ENCODE peak calls at places on chromosomes 13 and 19, in four cellular contexts. Z, O, Q and W are unnamed samples.
A peak's percentile ranks its signal among the peaks of the same experiment; 100 is the strongest.

GRCh38 chr13:27624071-27624470 is 2.4 kb downstream of the POLR1D start:
- DNase-seq in Z (no peak), O (no peak), Q (no peak), W (no peak)

GRCh38 chr19:14479985-14480694 is 5.0 kb upstream of the PTGER1 start:
- DNase-seq in Z (peak; percentile 96), O (peak; percentile 70), Q (peak; percentile 95), W (no peak)

GRCh38 chr19:18167975-18168645 is 5.5 kb upstream of the IFI30 start:
- DNase-seq in Z (peak; percentile 94), O (peak; percentile 54), Q (peak; percentile 94), W (no peak)

GRCh38 chr13:26460652-26461051 is 96.8 kb upstream of the WASF3 start:
- DNase-seq in Z (no peak), O (no peak), Q (no peak), W (peak; percentile 92)

GRCh38 chr13:64369121-64369520 is 2861.0 kb downstream of the PCDH9 start:
- DNase-seq in Z (no peak), O (no peak), Q (no peak), W (no peak)

GRCh38 chr19:53004242-53004641 is 9.5 kb upstream of the ERVV-1 start:
- DNase-seq in Z (no peak), O (no peak), Q (no peak), W (no peak)

GRCh38 chr19:7868326-7868670 is 5.9 kb downstream of the PRR36 start:
- DNase-seq in Z (no peak), O (no peak), Q (no peak), W (peak; percentile 49)

GRCh38 chr19:39997595-39998216 is 846 bp downstream of the ZNF546 start:
- DNase-seq in Z (no peak), O (no peak), Q (peak; percentile 37), W (no peak)

GRCh38 chr13:100382787-100383186 is 205.8 kb downstream of the GGACT start:
- DNase-seq in Z (no peak), O (no peak), Q (no peak), W (no peak)

GRCh38 chr13:59250276-59250990 is 913.3 kb downstream of the DIAPH3 start:
- DNase-seq in Z (no peak), O (no peak), Q (no peak), W (no peak)

GRCh38 chr19:2055871-2056809 is 5.1 kb upstream of the MKNK2 start:
- DNase-seq in Z (no peak), O (no peak), Q (peak; percentile 61), W (peak; percentile 77)

GRCh38 chr19:12733369-12733896 is 1.1 kb downstream of the TRIR start:
- DNase-seq in Z (peak; percentile 50), O (peak; percentile 52), Q (peak; percentile 76), W (no peak)

GRCh38 chr19:4474504-4475136 is 2.5 kb downstream of the HDGFL2 start:
- DNase-seq in Z (peak; percentile 93), O (no peak), Q (peak; percentile 95), W (no peak)

GRCh38 chr13:112106467-112107141 is 39.7 kb downstream of the SOX1 start:
- DNase-seq in Z (peak; percentile 50), O (no peak), Q (no peak), W (no peak)

GRCh38 chr19:41223431-41224234 is 4.6 kb downstream of the AXL start:
- DNase-seq in Z (peak; percentile 55), O (no peak), Q (no peak), W (peak; percentile 57)

GRCh38 chr13:45333973-45334922 is 6.7 kb downstream of the TPT1 start:
- DNase-seq in Z (no peak), O (peak; percentile 47), Q (no peak), W (no peak)

GRCh38 chr13:60986301-60986700 is 429.3 kb downstream of the PCDH20 start:
- DNase-seq in Z (no peak), O (no peak), Q (no peak), W (no peak)

GRCh38 chr19:49771674-49772139 is 4.9 kb downstream of the AP2A1 start:
- DNase-seq in Z (no peak), O (no peak), Q (no peak), W (no peak)

GRCh38 chr13:40598599-40598998 is 67.8 kb downstream of the FOXO1 start:
- DNase-seq in Z (no peak), O (no peak), Q (no peak), W (no peak)

GRCh38 chr13:44974056-44974798 is 15.0 kb downstream of the NUFIP1 start:
- DNase-seq in Z (no peak), O (no peak), Q (no peak), W (no peak)

GRCh38 chr19:34662919-34663318 is 14.0 kb downstream of the SCGB2B2 start:
- DNase-seq in Z (peak; percentile 35), O (peak; percentile 31), Q (peak; percentile 68), W (no peak)

GRCh38 chr19:2967972-2968371 is 9.4 kb upstream of the TLE6 start:
- DNase-seq in Z (no peak), O (no peak), Q (no peak), W (no peak)

GRCh38 chr13:35716644-35717170 is 240.2 kb upstream of the MAB21L1 start:
- DNase-seq in Z (no peak), O (no peak), Q (no peak), W (no peak)

GRCh38 chr19:44553478-44554171 is 24.1 kb upstream of the CEACAM20 start:
- DNase-seq in Z (no peak), O (no peak), Q (no peak), W (no peak)